ENCODE peak calls at places on chromosome 11, in eight cellular contexts. One of them, this sample, is unnamed.

GRCh38 chr11:68402355-68403031 is 58.1 kb upstream of the PPP6R3 start:
- DNase-seq in adrenal gland: no peak
- DNase-seq in heart right ventricle: no peak
- DNase-seq in glutamatergic neuron: no peak
- DNase-seq in sigmoid colon: no peak
- DNase-seq in GM20000: no peak
- DNase-seq in mucosa of descending colon: no peak
- DNase-seq in activated B cell treated with CpG ODN at 0.5 μM for 24 hours: no peak
- DNase-seq in this sample: no peak

GRCh38 chr11:128898580-128899344 is 7.6 kb downstream of the KCNJ5 start:
- DNase-seq in adrenal gland: peak; percentile 93
- DNase-seq in heart right ventricle: peak; percentile 59
- DNase-seq in glutamatergic neuron: no peak
- DNase-seq in sigmoid colon: peak; percentile 22
- DNase-seq in GM20000: no peak
- DNase-seq in mucosa of descending colon: no peak
- DNase-seq in activated B cell treated with CpG ODN at 0.5 μM for 24 hours: no peak
- DNase-seq in this sample: no peak

GRCh38 chr11:45051621-45052020 is 94.8 kb upstream of the PRDM11 start:
- DNase-seq in adrenal gland: no peak
- DNase-seq in heart right ventricle: no peak
- DNase-seq in glutamatergic neuron: no peak
- DNase-seq in sigmoid colon: no peak
- DNase-seq in GM20000: no peak
- DNase-seq in mucosa of descending colon: no peak
- DNase-seq in activated B cell treated with CpG ODN at 0.5 μM for 24 hours: no peak
- DNase-seq in this sample: no peak

GRCh38 chr11:114027941-114028340 is 31.6 kb upstream of the ZBTB16 start:
- DNase-seq in adrenal gland: no peak
- DNase-seq in heart right ventricle: no peak
- DNase-seq in glutamatergic neuron: no peak
- DNase-seq in sigmoid colon: no peak
- DNase-seq in GM20000: no peak
- DNase-seq in mucosa of descending colon: no peak
- DNase-seq in activated B cell treated with CpG ODN at 0.5 μM for 24 hours: no peak
- DNase-seq in this sample: no peak

GRCh38 chr11:111327908-111328624 is 29.7 kb downstream of the POU2AF3 start:
- DNase-seq in adrenal gland: peak; percentile 81
- DNase-seq in heart right ventricle: peak; percentile 44
- DNase-seq in glutamatergic neuron: no peak
- DNase-seq in sigmoid colon: peak; percentile 82
- DNase-seq in GM20000: no peak
- DNase-seq in mucosa of descending colon: no peak
- DNase-seq in activated B cell treated with CpG ODN at 0.5 μM for 24 hours: no peak
- DNase-seq in this sample: no peak

GRCh38 chr11:64120951-64121569 is 44.9 kb downstream of the MACROD1 start:
- DNase-seq in adrenal gland: peak; percentile 74
- DNase-seq in heart right ventricle: peak; percentile 42
- DNase-seq in glutamatergic neuron: no peak
- DNase-seq in sigmoid colon: peak; percentile 86
- DNase-seq in GM20000: no peak
- DNase-seq in mucosa of descending colon: no peak
- DNase-seq in activated B cell treated with CpG ODN at 0.5 μM for 24 hours: no peak
- DNase-seq in this sample: no peak

GRCh38 chr11:102036757-102037156 is 10.5 kb upstream of the CFAP300 start:
- DNase-seq in adrenal gland: no peak
- DNase-seq in heart right ventricle: no peak
- DNase-seq in glutamatergic neuron: no peak
- DNase-seq in sigmoid colon: no peak
- DNase-seq in GM20000: no peak
- DNase-seq in mucosa of descending colon: no peak
- DNase-seq in activated B cell treated with CpG ODN at 0.5 μM for 24 hours: no peak
- DNase-seq in this sample: no peak

GRCh38 chr11:115653076-115653475 is 148.9 kb upstream of the CADM1 start:
- DNase-seq in adrenal gland: no peak
- DNase-seq in heart right ventricle: no peak
- DNase-seq in glutamatergic neuron: no peak
- DNase-seq in sigmoid colon: no peak
- DNase-seq in GM20000: no peak
- DNase-seq in mucosa of descending colon: no peak
- DNase-seq in activated B cell treated with CpG ODN at 0.5 μM for 24 hours: no peak
- DNase-seq in this sample: no peak

GRCh38 chr11:34327804-34328631 is 29.8 kb downstream of the ABTB2 start:
- DNase-seq in adrenal gland: no peak
- DNase-seq in heart right ventricle: peak; percentile 39
- DNase-seq in glutamatergic neuron: peak; percentile 28
- DNase-seq in sigmoid colon: peak; percentile 82
- DNase-seq in GM20000: no peak
- DNase-seq in mucosa of descending colon: no peak
- DNase-seq in activated B cell treated with CpG ODN at 0.5 μM for 24 hours: no peak
- DNase-seq in this sample: no peak

GRCh38 chr11:133202816-133203215 is 329.5 kb downstream of the OPCML start:
- DNase-seq in adrenal gland: no peak
- DNase-seq in heart right ventricle: no peak
- DNase-seq in glutamatergic neuron: no peak
- DNase-seq in sigmoid colon: no peak
- DNase-seq in GM20000: no peak
- DNase-seq in mucosa of descending colon: no peak
- DNase-seq in activated B cell treated with CpG ODN at 0.5 μM for 24 hours: no peak
- DNase-seq in this sample: no peak

GRCh38 chr11:73957654-73958361 is 7.0 kb downstream of the DNAJB13 start:
- DNase-seq in adrenal gland: no peak
- DNase-seq in heart right ventricle: no peak
- DNase-seq in glutamatergic neuron: no peak
- DNase-seq in sigmoid colon: peak; percentile 46
- DNase-seq in GM20000: no peak
- DNase-seq in mucosa of descending colon: no peak
- DNase-seq in activated B cell treated with CpG ODN at 0.5 μM for 24 hours: no peak
- DNase-seq in this sample: no peak

GRCh38 chr11:109062445-109062844 is 359.5 kb upstream of the C11orf87 start:
- DNase-seq in adrenal gland: no peak
- DNase-seq in heart right ventricle: no peak
- DNase-seq in glutamatergic neuron: no peak
- DNase-seq in sigmoid colon: no peak
- DNase-seq in GM20000: no peak
- DNase-seq in mucosa of descending colon: no peak
- DNase-seq in activated B cell treated with CpG ODN at 0.5 μM for 24 hours: no peak
- DNase-seq in this sample: no peak

GRCh38 chr11:109926941-109927340 is 166.3 kb upstream of the ZC3H12C start:
- DNase-seq in adrenal gland: no peak
- DNase-seq in heart right ventricle: no peak
- DNase-seq in glutamatergic neuron: no peak
- DNase-seq in sigmoid colon: no peak
- DNase-seq in GM20000: no peak
- DNase-seq in mucosa of descending colon: no peak
- DNase-seq in activated B cell treated with CpG ODN at 0.5 μM for 24 hours: no peak
- DNase-seq in this sample: no peak

GRCh38 chr11:93543292-93543977 is at the start of gene SMCO4:
- DNase-seq in adrenal gland: peak; percentile 89
- DNase-seq in heart right ventricle: peak; percentile 89
- DNase-seq in glutamatergic neuron: peak; percentile 89
- DNase-seq in sigmoid colon: peak; percentile 88
- DNase-seq in GM20000: peak; percentile 91
- DNase-seq in mucosa of descending colon: peak; percentile 90
- DNase-seq in activated B cell treated with CpG ODN at 0.5 μM for 24 hours: peak; percentile 62
- DNase-seq in this sample: peak; percentile 90
- TF ChIP-seq CTCF in adrenal gland: peak; percentile 51
- TF ChIP-seq CTCF in heart right ventricle: peak; percentile 91
- TF ChIP-seq CTCF in glutamatergic neuron: peak; percentile 57
- TF ChIP-seq CTCF in sigmoid colon: peak; percentile 63
- TF ChIP-seq CTCF in GM20000: peak; percentile 77
- TF ChIP-seq CTCF in mucosa of descending colon: peak; percentile 69
- TF ChIP-seq CTCF in activated B cell treated with CpG ODN at 0.5 μM for 24 hours: no peak
- TF ChIP-seq CTCF in this sample: peak; percentile 53

DNA sequence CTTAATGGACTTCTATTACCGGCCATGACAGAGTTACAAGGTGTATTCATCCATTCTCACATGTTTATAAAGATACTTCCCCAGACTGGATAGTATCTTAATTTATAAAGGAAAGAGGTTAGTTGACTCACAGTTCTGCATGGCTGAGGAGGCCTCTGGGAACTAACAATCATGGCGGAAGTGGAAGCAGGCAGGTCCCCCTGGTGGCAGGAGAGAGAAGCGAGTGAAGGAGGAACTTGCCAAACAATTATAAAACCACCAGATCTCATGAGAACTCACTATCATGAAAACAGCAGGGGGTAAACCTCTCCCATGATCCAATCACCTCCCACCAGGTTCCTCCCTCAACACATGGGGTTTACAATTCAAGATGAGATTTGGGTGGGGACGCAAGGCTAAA is 170.0 kb upstream of the PDGFD start:
- DNase-seq in adrenal gland: no peak
- DNase-seq in heart right ventricle: no peak
- DNase-seq in glutamatergic neuron: peak; percentile 26
- DNase-seq in sigmoid colon: no peak
- DNase-seq in GM20000: no peak
- DNase-seq in mucosa of descending colon: peak; percentile 6
- DNase-seq in activated B cell treated with CpG ODN at 0.5 μM for 24 hours: no peak
- DNase-seq in this sample: no peak
- TF ChIP-seq CTCF in adrenal gland: peak; percentile 23
- TF ChIP-seq CTCF in heart right ventricle: no peak
- TF ChIP-seq CTCF in glutamatergic neuron: peak; percentile 66
- TF ChIP-seq CTCF in sigmoid colon: no peak
- TF ChIP-seq CTCF in GM20000: peak; percentile 26
- TF ChIP-seq CTCF in mucosa of descending colon: no peak
- TF ChIP-seq CTCF in activated B cell treated with CpG ODN at 0.5 μM for 24 hours: no peak
- TF ChIP-seq CTCF in this sample: peak; percentile 33

GRCh38 chr11:17988465-17988864 is 24.4 kb downstream of the SERGEF start:
- DNase-seq in adrenal gland: no peak
- DNase-seq in heart right ventricle: no peak
- DNase-seq in glutamatergic neuron: no peak
- DNase-seq in sigmoid colon: no peak
- DNase-seq in GM20000: no peak
- DNase-seq in mucosa of descending colon: no peak
- DNase-seq in activated B cell treated with CpG ODN at 0.5 μM for 24 hours: no peak
- DNase-seq in this sample: no peak

GRCh38 chr11:17985517-17985916 is 27.3 kb downstream of the SERGEF start:
- DNase-seq in adrenal gland: no peak
- DNase-seq in heart right ventricle: no peak
- DNase-seq in glutamatergic neuron: no peak
- DNase-seq in sigmoid colon: no peak
- DNase-seq in GM20000: no peak
- DNase-seq in mucosa of descending colon: no peak
- DNase-seq in activated B cell treated with CpG ODN at 0.5 μM for 24 hours: no peak
- DNase-seq in this sample: no peak

GRCh38 chr11:17986007-17986710 is 26.7 kb downstream of the SERGEF start:
- DNase-seq in adrenal gland: no peak
- DNase-seq in heart right ventricle: peak; percentile 25
- DNase-seq in glutamatergic neuron: no peak
- DNase-seq in sigmoid colon: no peak
- DNase-seq in GM20000: no peak
- DNase-seq in mucosa of descending colon: no peak
- DNase-seq in activated B cell treated with CpG ODN at 0.5 μM for 24 hours: no peak
- DNase-seq in this sample: no peak

GRCh38 chr11:17987826-17988225 is 25.0 kb downstream of the SERGEF start:
- DNase-seq in adrenal gland: no peak
- DNase-seq in heart right ventricle: no peak
- DNase-seq in glutamatergic neuron: no peak
- DNase-seq in sigmoid colon: no peak
- DNase-seq in GM20000: no peak
- DNase-seq in mucosa of descending colon: no peak
- DNase-seq in activated B cell treated with CpG ODN at 0.5 μM for 24 hours: no peak
- DNase-seq in this sample: no peak

DNA sequence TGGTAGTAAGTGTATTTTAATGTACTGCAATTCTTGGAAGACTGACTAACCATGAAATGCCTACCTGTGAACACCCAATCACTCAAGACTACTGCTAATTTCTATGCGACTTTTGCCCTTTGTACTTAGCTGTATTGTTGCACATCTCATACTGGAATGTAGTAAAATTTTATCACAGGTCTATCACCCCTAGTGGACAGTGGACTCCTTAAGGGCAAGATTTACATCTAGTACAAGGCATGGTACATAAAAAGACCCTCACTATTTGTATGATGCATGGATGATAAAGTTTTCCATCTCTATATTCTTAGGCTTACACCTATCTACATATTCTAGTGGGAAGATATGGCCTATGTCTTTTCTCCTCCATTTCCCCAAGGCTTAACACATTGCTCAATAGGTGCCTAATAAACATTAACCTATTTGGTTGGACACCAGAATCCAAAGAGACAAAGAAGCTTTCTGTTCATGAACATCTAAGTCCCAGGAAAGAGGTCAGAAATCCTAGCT is 26.1 kb downstream of the SERGEF start:
- DNase-seq in adrenal gland: no peak
- DNase-seq in heart right ventricle: no peak
- DNase-seq in glutamatergic neuron: no peak
- DNase-seq in sigmoid colon: no peak
- DNase-seq in GM20000: no peak
- DNase-seq in mucosa of descending colon: no peak
- DNase-seq in activated B cell treated with CpG ODN at 0.5 μM for 24 hours: no peak
- DNase-seq in this sample: no peak
- TF ChIP-seq CTCF in adrenal gland: no peak
- TF ChIP-seq CTCF in heart right ventricle: no peak
- TF ChIP-seq CTCF in glutamatergic neuron: no peak
- TF ChIP-seq CTCF in sigmoid colon: no peak
- TF ChIP-seq CTCF in GM20000: no peak
- TF ChIP-seq CTCF in mucosa of descending colon: no peak
- TF ChIP-seq CTCF in activated B cell treated with CpG ODN at 0.5 μM for 24 hours: no peak
- TF ChIP-seq CTCF in this sample: no peak

DNA sequence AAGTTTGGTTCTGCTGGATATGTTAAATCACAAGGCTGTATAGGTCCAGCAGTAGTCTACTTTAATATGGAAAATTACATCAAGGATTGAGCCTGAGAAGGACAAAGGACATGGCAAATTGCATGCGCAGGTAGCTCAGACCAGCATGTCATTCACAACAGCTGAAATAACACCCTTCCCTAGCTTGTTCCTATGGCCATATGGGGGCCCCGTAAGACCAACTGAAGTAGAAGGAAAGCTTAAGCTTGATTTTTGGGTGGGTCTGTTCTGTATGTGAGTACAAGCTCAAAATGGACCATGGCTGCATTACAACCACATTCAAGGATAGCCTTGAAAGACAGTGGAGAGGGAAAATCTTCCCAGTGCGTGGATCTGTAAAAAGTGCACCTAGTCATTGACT is 20.6 kb upstream of the PDE3B start:
- DNase-seq in adrenal gland: no peak
- DNase-seq in heart right ventricle: no peak
- DNase-seq in glutamatergic neuron: no peak
- DNase-seq in sigmoid colon: no peak
- DNase-seq in GM20000: no peak
- DNase-seq in mucosa of descending colon: no peak
- DNase-seq in activated B cell treated with CpG ODN at 0.5 μM for 24 hours: no peak
- DNase-seq in this sample: no peak
- TF ChIP-seq CTCF in adrenal gland: no peak
- TF ChIP-seq CTCF in heart right ventricle: no peak
- TF ChIP-seq CTCF in glutamatergic neuron: no peak
- TF ChIP-seq CTCF in sigmoid colon: no peak
- TF ChIP-seq CTCF in GM20000: no peak
- TF ChIP-seq CTCF in mucosa of descending colon: no peak
- TF ChIP-seq CTCF in activated B cell treated with CpG ODN at 0.5 μM for 24 hours: no peak
- TF ChIP-seq CTCF in this sample: no peak

GRCh38 chr11:40129276-40129675 is 1330.2 kb downstream of the LRRC4C start:
- DNase-seq in adrenal gland: no peak
- DNase-seq in heart right ventricle: no peak
- DNase-seq in glutamatergic neuron: no peak
- DNase-seq in sigmoid colon: no peak
- DNase-seq in GM20000: peak; percentile 4
- DNase-seq in mucosa of descending colon: no peak
- DNase-seq in activated B cell treated with CpG ODN at 0.5 μM for 24 hours: no peak
- DNase-seq in this sample: peak; percentile 5
- TF ChIP-seq CTCF in adrenal gland: peak; percentile 16
- TF ChIP-seq CTCF in heart right ventricle: peak; percentile 9
- TF ChIP-seq CTCF in glutamatergic neuron: peak; percentile 38
- TF ChIP-seq CTCF in sigmoid colon: no peak
- TF ChIP-seq CTCF in GM20000: peak; percentile 16
- TF ChIP-seq CTCF in mucosa of descending colon: no peak
- TF ChIP-seq CTCF in activated B cell treated with CpG ODN at 0.5 μM for 24 hours: no peak
- TF ChIP-seq CTCF in this sample: peak; percentile 57